ENCODE peak calls at places on chromosomes 3 and 15, in nine cellular contexts. G, X, B, J, U, N, R, A and F are unnamed samples.

GRCh38 chr15:85154061-85154460 is 172.4 kb downstream of the PDE8A start:
- DNase-seq in X (no peak), J (no peak), A (peak; percentile 40), R (no peak), G (no peak), U (no peak), N (no peak), B (no peak), F (no peak)

GRCh38 chr15:68379759-68380290 is 52.1 kb downstream of the ITGA11 start:
- DNase-seq in N (no peak), G (no peak), J (peak; percentile 28), B (peak; percentile 18), A (no peak), U (no peak), X (no peak), R (peak; percentile 89), F (no peak)

GRCh38 chr3:168620854-168621253 is 525.1 kb upstream of the GOLIM4 start:
- DNase-seq in A (no peak), G (peak; percentile 9), B (no peak), N (peak; percentile 21), U (peak; percentile 0), R (no peak), J (no peak), X (peak; percentile 41), F (no peak)

GRCh38 chr3:60746690-60747416 is 504.4 kb downstream of the FHIT start:
- DNase-seq in R (no peak), J (no peak), X (no peak), G (no peak), N (no peak), B (no peak), U (no peak), A (no peak), F (no peak)

GRCh38 chr3:15873415-15873814 is 75.6 kb upstream of the ANKRD28 start:
- DNase-seq in X (no peak), U (no peak), B (no peak), J (no peak), R (no peak), N (no peak), A (no peak), G (no peak), F (no peak)

GRCh38 chr15:63852407-63852806 is 18.7 kb upstream of the HERC1 start:
- DNase-seq in G (no peak), X (no peak), B (no peak), J (no peak), A (no peak), N (no peak), U (no peak), R (no peak), F (no peak)

GRCh38 chr15:78033864-78034263 is 43.6 kb downstream of the TBC1D2B start:
- DNase-seq in U (no peak), A (no peak), R (no peak), X (no peak), G (no peak), J (no peak), N (no peak), B (no peak), F (no peak)

GRCh38 chr3:190089711-190090110 is 31.0 kb downstream of the P3H2 start:
- DNase-seq in B (no peak), A (no peak), N (no peak), X (no peak), J (no peak), R (no peak), G (no peak), U (no peak), F (no peak)

GRCh38 chr3:185825639-185826481 is 1.0 kb upstream of the IGF2BP2 start:
- DNase-seq in X (no peak), U (peak; percentile 29), A (peak; percentile 65), N (no peak), B (peak; percentile 64), J (peak; percentile 84), R (no peak), G (peak; percentile 76), F (peak; percentile 90)

GRCh38 chr3:142595581-142595950 is 627 bp upstream of the PLS1 start:
- DNase-seq in A (peak; percentile 26), B (no peak), G (no peak), R (peak; percentile 47), N (no peak), U (peak; percentile 40), J (no peak), X (peak; percentile 74), F (peak; percentile 40)

GRCh38 chr3:107382626-107383025 is 5.4 kb downstream of the CCDC54 start:
- DNase-seq in G (no peak), X (no peak), B (no peak), U (no peak), A (no peak), N (no peak), J (no peak), R (no peak), F (no peak)

GRCh38 chr3:112785321-112786001 is 61.2 kb downstream of the CD200R1L start:
- DNase-seq in N (no peak), A (no peak), X (no peak), B (no peak), G (no peak), U (no peak), J (no peak), R (no peak), F (no peak)

GRCh38 chr3:127459205-127459604 is 131.3 kb downstream of the TPRA1 start:
- DNase-seq in X (no peak), N (no peak), U (no peak), R (no peak), J (no peak), A (no peak), G (no peak), B (no peak), F (no peak)

GRCh38 chr3:194134231-194134756 is 1.7 kb upstream of the HES1 start:
- DNase-seq in A (peak; percentile 75), B (peak; percentile 87), G (peak; percentile 51), R (peak; percentile 94), X (no peak), J (peak; percentile 84), U (no peak), N (no peak), F (peak; percentile 94)

GRCh38 chr3:27880969-27881892 is 159.1 kb upstream of the EOMES start:
- DNase-seq in A (no peak), B (no peak), J (no peak), R (no peak), N (no peak), G (peak; percentile 25), X (no peak), U (no peak), F (no peak)

GRCh38 chr3:118636841-118637240 is 397.8 kb downstream of the IGSF11 start:
- DNase-seq in N (no peak), B (no peak), U (no peak), J (no peak), X (peak; percentile 39), A (peak; percentile 2), R (no peak), G (no peak), F (no peak)

GRCh38 chr3:137761563-137762503 is 2.3 kb upstream of the SOX14 start:
- DNase-seq in J (no peak), B (no peak), N (no peak), X (no peak), G (no peak), U (no peak), R (peak; percentile 87), A (no peak), F (peak; percentile 70)

GRCh38 chr3:99114565-99115291 is 213.2 kb upstream of the DCBLD2 start:
- DNase-seq in R (no peak), N (peak; percentile 41), G (no peak), U (no peak), X (peak; percentile 20), B (no peak), J (no peak), A (peak; percentile 8), F (no peak)

GRCh38 chr3:10514407-10515069 is 9.2 kb upstream of the ATP2B2 start:
- DNase-seq in X (peak; percentile 19), N (no peak), R (no peak), B (peak; percentile 41), J (peak; percentile 28), U (no peak), A (no peak), G (no peak), F (no peak)

GRCh38 chr3:10517616-10518015 is 12.2 kb upstream of the ATP2B2 start:
- DNase-seq in R (no peak), U (no peak), A (no peak), N (no peak), X (no peak), B (peak; percentile 53), G (no peak), J (peak; percentile 64), F (peak; percentile 17)

GRCh38 chr3:10515396-10515795 is 10.0 kb upstream of the ATP2B2 start:
- DNase-seq in G (no peak), B (peak; percentile 34), N (no peak), U (no peak), X (no peak), J (peak; percentile 63), A (no peak), R (no peak), F (no peak)

GRCh38 chr3:10516835-10517465 is 11.6 kb upstream of the ATP2B2 start:
- DNase-seq in G (no peak), A (peak; percentile 13), X (no peak), J (peak; percentile 78), R (no peak), N (no peak), B (peak; percentile 46), U (no peak), F (no peak)

GRCh38 chr3:10515884-10516495 is 10.6 kb upstream of the ATP2B2 start:
- DNase-seq in N (no peak), B (peak; percentile 20), J (peak; percentile 49), A (peak; percentile 27), G (no peak), U (no peak), X (peak; percentile 28), R (no peak), F (no peak)
- TF ChIP-seq EP300 in N (no peak), B (no peak), J (no peak), A (no peak), G (no peak), U (no peak), X (no peak), R (no peak), F (no peak)

GRCh38 chr15:25333049-25333448 is 105.8 kb downstream of the UBE3A start:
- DNase-seq in G (peak; percentile 11), N (no peak), A (no peak), B (no peak), U (no peak), J (no peak), X (no peak), R (no peak), F (no peak)
- TF ChIP-seq EP300 in G (no peak), N (no peak), A (no peak), B (no peak), U (no peak), J (no peak), X (no peak), R (no peak), F (no peak)

GRCh38 chr3:14569474-14569873 is 29.3 kb upstream of the GRIP2 start:
- DNase-seq in X (no peak), B (no peak), J (no peak), A (no peak), U (no peak), R (no peak), N (no peak), G (no peak), F (no peak)
- TF ChIP-seq EP300 in X (no peak), B (no peak), J (no peak), A (no peak), U (no peak), R (no peak), N (no peak), G (no peak), F (no peak)

GRCh38 chr15:41350057-41350717 is 17.5 kb downstream of the NUSAP1 start:
- DNase-seq in A (no peak), B (no peak), J (no peak), G (no peak), U (no peak), R (no peak), X (no peak), N (no peak), F (no peak)
- TF ChIP-seq EP300 in A (no peak), B (no peak), J (no peak), G (no peak), U (no peak), R (no peak), X (no peak), N (no peak), F (no peak)